ENCODE peak calls at places on chromosome 17, in eight cellular contexts. Z is ascending aorta, Q is pancreas, W is RWPE2, A is NB4, K is mammary epithelial cell, C is neural progenitor cell, G is stomach. F is an unnamed sample.
A peak's percentile ranks its signal among the peaks of the same experiment; 100 is the strongest.

GRCh38 chr17:80851277-80851925 is 140.2 kb upstream of the CHMP6 start:
- DNase-seq in Z (no peak), Q (no peak), W (peak; percentile 51), A (no peak), K (no peak), C (no peak), G (no peak), F (no peak)

GRCh38 chr17:29744121-29744520 is 121.4 kb upstream of the CORO6 start:
- DNase-seq in Z (no peak), Q (no peak), W (no peak), A (no peak), K (no peak), C (no peak), G (no peak), F (no peak)

GRCh38 chr17:8832711-8833352 is 33.7 kb upstream of the MFSD6L start:
- DNase-seq in Z (no peak), Q (no peak), W (no peak), A (peak; percentile 30), K (no peak), C (peak; percentile 75), G (no peak), F (no peak)

GRCh38 chr17:77957215-77957868 is 1.2 kb upstream of the TNRC6C start:
- DNase-seq in Z (no peak), Q (no peak), W (no peak), A (peak; percentile 68), K (peak; percentile 19), C (peak; percentile 33), G (no peak), F (no peak)

GRCh38 chr17:14016858-14017257 is 52.4 kb upstream of the COX10 start:
- DNase-seq in Z (no peak), Q (no peak), W (no peak), A (no peak), K (no peak), C (no peak), G (no peak), F (no peak)

GRCh38 chr17:31391496-31391949 is at the start of gene RAB11FIP4:
- DNase-seq in Z (no peak), Q (no peak), W (no peak), A (no peak), K (no peak), C (peak; percentile 81), G (peak; percentile 22), F (no peak)

GRCh38 chr17:74852237-74853047 is 7.2 kb downstream of the GRIN2C start:
- DNase-seq in Z (no peak), Q (no peak), W (no peak), A (no peak), K (peak; percentile 51), C (peak; percentile 93), G (no peak), F (peak; percentile 36)

GRCh38 chr17:46136820-46137219 is 56.4 kb downstream of the KANSL1 start:
- DNase-seq in Z (no peak), Q (no peak), W (no peak), A (no peak), K (no peak), C (no peak), G (no peak), F (no peak)

GRCh38 chr17:57939797-57940196 is 15.4 kb downstream of the CUEDC1 start:
- DNase-seq in Z (no peak), Q (no peak), W (no peak), A (peak; percentile 91), K (no peak), C (no peak), G (no peak), F (no peak)

GRCh38 chr17:4534928-4535666 is 20.1 kb downstream of the MYBBP1A start:
- DNase-seq in Z (no peak), Q (no peak), W (no peak), A (peak; percentile 39), K (no peak), C (no peak), G (no peak), F (no peak)

GRCh38 chr17:67980456-67980855 is 15.8 kb downstream of the C17orf58 start:
- DNase-seq in Z (no peak), Q (no peak), W (no peak), A (no peak), K (no peak), C (no peak), G (no peak), F (no peak)

GRCh38 chr17:77313831-77314230 is 173.1 kb downstream of the SEC14L1 start:
- DNase-seq in Z (no peak), Q (no peak), W (peak; percentile 13), A (no peak), K (no peak), C (no peak), G (no peak), F (no peak)

GRCh38 chr17:60471451-60471850 is 49.2 kb downstream of the CHCT1 start:
- DNase-seq in Z (no peak), Q (no peak), W (no peak), A (no peak), K (no peak), C (no peak), G (no peak), F (no peak)

GRCh38 chr17:2892305-2892971 is 96.2 kb downstream of the RAP1GAP2 start:
- DNase-seq in Z (no peak), Q (peak; percentile 72), W (peak; percentile 86), A (peak; percentile 39), K (peak; percentile 98), C (no peak), G (peak; percentile 74), F (peak; percentile 55)

GRCh38 chr17:48055531-48056245 is 7.5 kb downstream of the NFE2L1 start:
- DNase-seq in Z (no peak), Q (no peak), W (no peak), A (peak; percentile 35), K (peak; percentile 52), C (peak; percentile 33), G (no peak), F (no peak)

GRCh38 chr17:1227917-1228751 is 42.1 kb upstream of the BHLHA9 start:
- DNase-seq in Z (no peak), Q (no peak), W (no peak), A (peak; percentile 59), K (no peak), C (peak; percentile 52), G (no peak), F (no peak)

GRCh38 chr17:7222093-7222971 is 2.6 kb downstream of the ACADVL start:
- DNase-seq in Z (no peak), Q (no peak), W (no peak), A (peak; percentile 9), K (no peak), C (no peak), G (no peak), F (no peak)

GRCh38 chr17:7219812-7220592 is at the start of the genes ACADVL and DLG4:
- DNase-seq in Z (peak; percentile 78), Q (peak; percentile 89), W (peak; percentile 92), A (peak; percentile 85), K (peak; percentile 96), C (peak; percentile 90), G (peak; percentile 91), F (no peak)

GRCh38 chr17:7219434-7219811 is 213 bp downstream of the DLG4 start:
- DNase-seq in Z (no peak), Q (no peak), W (no peak), A (no peak), K (no peak), C (no peak), G (no peak), F (no peak)

GRCh38 chr17:7221281-7222092 is 1.7 kb downstream of the ACADVL start:
- DNase-seq in Z (no peak), Q (no peak), W (no peak), A (peak; percentile 10), K (no peak), C (no peak), G (no peak), F (no peak)

DNA sequence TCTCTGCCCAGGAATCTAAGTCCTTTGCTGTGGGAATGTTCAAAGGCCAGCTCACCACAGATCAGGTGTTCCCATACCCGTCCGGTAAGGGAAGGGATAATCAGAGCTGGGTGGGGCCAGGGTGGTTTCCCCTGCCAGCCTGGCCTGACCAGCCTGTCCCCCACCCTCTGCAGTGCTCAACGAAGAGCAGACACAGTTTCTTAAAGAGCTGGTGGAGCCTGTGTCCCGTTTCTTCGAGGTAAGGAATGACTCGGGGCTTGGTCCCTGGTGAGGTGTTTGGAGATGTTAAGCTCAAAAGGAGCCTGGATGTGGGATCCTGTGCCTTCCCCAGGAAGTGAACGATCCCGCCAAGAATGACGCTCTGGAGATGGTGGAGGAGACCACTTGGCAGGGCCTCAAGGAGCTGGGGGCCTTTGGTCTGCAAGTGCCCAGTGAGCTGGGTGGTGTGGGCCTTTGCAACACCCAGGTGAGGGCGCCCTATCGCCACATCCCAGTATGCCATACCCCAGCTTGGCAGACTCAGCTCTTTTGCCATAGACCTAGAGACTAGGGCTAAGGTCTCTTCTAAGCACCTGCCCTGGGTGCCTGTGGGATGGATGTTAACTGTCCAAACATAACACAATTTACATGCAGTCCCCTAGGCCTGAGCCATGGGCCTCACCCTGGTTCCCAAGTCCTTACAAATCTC is 999 bp downstream of the ACADVL start:
- DNase-seq in Z (no peak), Q (peak; percentile 67), W (no peak), A (peak; percentile 77), K (peak; percentile 58), C (peak; percentile 54), G (peak; percentile 70), F (no peak)
- TF ChIP-seq CTCF in Z (peak; percentile 20), Q (no peak), W (peak; percentile 43), A (peak; percentile 47), K (peak; percentile 73), C (peak; percentile 41), G (peak; percentile 10), F (peak; percentile 70)

DNA sequence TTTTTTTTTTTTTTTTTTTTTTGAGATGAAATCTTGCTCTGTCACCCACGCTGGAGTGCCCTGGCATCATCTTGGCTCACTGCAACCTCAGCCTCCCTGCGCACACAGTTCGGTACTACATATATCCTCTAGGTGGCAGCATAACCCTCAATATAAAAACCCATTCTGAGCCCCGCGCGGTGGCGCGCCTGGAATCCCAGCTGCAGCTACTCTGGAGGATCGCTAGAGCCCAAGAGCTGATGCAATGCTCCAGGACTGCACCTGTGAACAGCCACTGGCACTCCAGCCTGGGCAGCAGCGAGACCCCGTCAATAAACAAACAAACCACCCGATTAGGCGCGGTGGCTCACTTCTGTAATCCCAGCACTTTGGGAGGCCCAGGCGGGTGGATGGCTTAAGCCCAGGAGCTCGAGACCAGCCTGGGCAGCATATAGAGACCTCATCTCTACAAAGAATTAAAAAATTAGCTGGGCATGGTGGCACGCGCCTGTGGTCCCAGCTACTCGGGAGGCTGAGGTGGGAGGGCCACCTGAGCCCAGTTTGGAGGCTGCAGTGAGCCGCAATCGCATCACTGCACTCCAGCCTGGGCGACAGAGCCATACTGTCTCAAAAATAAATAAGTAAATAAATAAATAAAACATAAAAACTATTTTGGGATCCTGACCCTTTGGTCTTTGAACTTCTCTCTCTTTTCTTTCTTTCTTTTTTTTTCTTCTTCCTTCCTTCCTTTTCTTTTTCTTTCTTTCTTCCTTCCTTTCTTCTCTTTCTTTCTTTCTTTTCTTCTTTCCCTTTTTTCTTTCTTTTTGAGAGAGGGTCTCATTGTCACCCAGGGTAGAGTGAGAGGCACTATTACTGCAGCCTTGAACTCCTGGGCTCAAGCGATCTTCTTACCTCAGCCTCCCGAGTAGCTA is 15.4 kb upstream of the AKAP10 start:
- DNase-seq in Z (peak; percentile 53), Q (peak; percentile 84), W (peak; percentile 81), A (peak; percentile 89), K (peak; percentile 76), C (peak; percentile 96), G (peak; percentile 93), F (peak; percentile 62)
- H3K4me3 ChIP-seq in Z (peak overlapping the region; percentile 24), Q (no peak overlapping the region), W (no peak overlapping the region), A (no peak overlapping the region), K (no peak overlapping the region), C (peak overlapping the region; percentile 24), G (no peak overlapping the region), F (no peak overlapping the region)

GRCh38 chr17:49851387-49852291 is 3.8 kb upstream of the TAC4 start:
- DNase-seq in Z (no peak), Q (peak; percentile 66), W (no peak), A (peak; percentile 87), K (no peak), C (peak; percentile 89), G (peak; percentile 75), F (no peak)
- TF ChIP-seq CTCF in Z (peak; percentile 88), Q (peak; percentile 42), W (peak; percentile 64), A (peak; percentile 56), K (peak; percentile 36), C (peak; percentile 82), G (peak; percentile 43), F (peak; percentile 74)

GRCh38 chr17:39981207-39982068 is 831 bp downstream of the PSMD3 start:
- DNase-seq in Z (no peak), Q (no peak), W (no peak), A (peak; percentile 46), K (no peak), C (peak; percentile 8), G (no peak), F (no peak)
- H3K4me3 ChIP-seq in Z (peak overlapping the region; percentile 99), Q (peak overlapping the region; percentile 55), W (peak overlapping the region; percentile 96), A (peak overlapping the region; percentile 96), K (peak overlapping the region; percentile 97), C (peak overlapping the region; percentile 85), G (peak overlapping the region; percentile 85), F (peak overlapping the region; percentile 97)